ENCODE peak calls at places on chromosomes 12 and 14, in seven cellular contexts. Z, B, Y, X, S, T and F are unnamed samples.

GRCh38 chr12:130791699-130792098 is 47.4 kb downstream of the STX2 start:
- DNase-seq in S (no peak), B (no peak), T (no peak), Z (peak), X (no peak), Y (no peak), F (no peak)

GRCh38 chr14:71300474-71301359 is 393.5 kb downstream of the PCNX1 start:
- DNase-seq in B (no peak), S (no peak), X (no peak), Y (no peak), T (peak), Z (peak), F (no peak)

GRCh38 chr14:39038542-39038941 is 64.5 kb downstream of the SEC23A start:
- DNase-seq in X (no peak), B (no peak), Y (no peak), T (no peak), S (no peak), Z (no peak), F (no peak)

GRCh38 chr14:75982724-75983358 is 1.0 kb upstream of the TGFB3 start:
- DNase-seq in Z (peak), B (peak), Y (peak), T (no peak), S (peak), X (no peak), F (no peak)

GRCh38 chr12:42981379-42981778 is 391.8 kb upstream of the PRICKLE1 start:
- DNase-seq in Z (peak), B (no peak), X (no peak), Y (no peak), S (no peak), T (no peak), F (no peak)

GRCh38 chr12:25313591-25313990 is 62.9 kb upstream of the KRAS start:
- DNase-seq in Z (peak), B (peak), Y (no peak), X (no peak), S (no peak), T (no peak), F (no peak)

GRCh38 chr12:3931721-3932120 is 58.5 kb upstream of the PARP11 start:
- DNase-seq in S (no peak), X (no peak), Y (no peak), Z (no peak), B (no peak), T (no peak), F (no peak)

GRCh38 chr14:87615822-87616679 is 376.9 kb downstream of the GALC start:
- DNase-seq in Z (peak), Y (peak), B (peak), S (no peak), X (peak), T (no peak), F (peak)

GRCh38 chr12:88665051-88665450 is 84.8 kb upstream of the KITLG start:
- DNase-seq in T (no peak), B (peak), Y (no peak), Z (peak), S (no peak), X (no peak), F (no peak)

GRCh38 chr12:22527999-22528398 is 16.3 kb downstream of the C2CD5 start:
- DNase-seq in S (no peak), X (no peak), B (no peak), Z (peak), T (peak), Y (no peak), F (no peak)

GRCh38 chr12:102954143-102954542 is 3.3 kb upstream of the ASCL1 start:
- DNase-seq in Z (no peak), X (no peak), Y (no peak), S (no peak), B (no peak), T (no peak), F (no peak)

GRCh38 chr12:116164263-116164817 is 113.2 kb downstream of the MED13L start:
- DNase-seq in Z (no peak), B (no peak), Y (no peak), X (no peak), S (no peak), T (no peak), F (no peak)

GRCh38 chr12:104377507-104377812 is 73.9 kb downstream of the EID3 start:
- DNase-seq in X (no peak), B (no peak), T (no peak), Z (peak), S (no peak), Y (no peak), F (no peak)

GRCh38 chr12:6241495-6241894 is 41.3 kb downstream of the CD9 start:
- DNase-seq in X (no peak), Z (no peak), S (no peak), T (no peak), Y (peak), B (no peak), F (no peak)

GRCh38 chr12:11823593-11823992 is 174.1 kb downstream of the ETV6 start:
- DNase-seq in T (no peak), Y (no peak), S (no peak), X (no peak), Z (no peak), B (no peak), F (no peak)

GRCh38 chr14:30002859-30003258 is 75.2 kb upstream of the PRKD1 start:
- DNase-seq in X (no peak), B (no peak), Y (no peak), Z (peak), T (no peak), S (no peak), F (no peak)

GRCh38 chr14:99779751-99780150 is 13.5 kb upstream of the EML1 start:
- DNase-seq in X (no peak), Y (no peak), T (no peak), S (no peak), B (peak), Z (peak), F (no peak)

GRCh38 chr14:53715390-53715730 is 241.3 kb downstream of the BMP4 start:
- DNase-seq in B (peak), T (no peak), Y (no peak), Z (peak), S (no peak), X (no peak), F (no peak)

GRCh38 chr12:4353785-4354208 is 25.7 kb downstream of the FGF23 start:
- DNase-seq in S (no peak), Z (no peak), T (no peak), Y (no peak), X (no peak), B (peak), F (no peak)

GRCh38 chr12:20317554-20317953 is 50.8 kb upstream of the PDE3A start:
- DNase-seq in S (no peak), X (no peak), T (no peak), B (no peak), Z (no peak), Y (no peak), F (no peak)

GRCh38 chr14:22653012-22653621 is 9.0 kb upstream of the OR6J1 start:
- DNase-seq in B (peak), X (no peak), S (no peak), Z (peak), T (no peak), Y (peak), F (peak)

GRCh38 chr14:68734231-68734732 is 58.6 kb downstream of the ZFP36L1 start:
- DNase-seq in T (no peak), Y (no peak), S (no peak), B (peak), Z (no peak), X (no peak), F (peak)

GRCh38 chr12:57012600-57013465 is 3.5 kb downstream of the TAC3 start:
- DNase-seq in X (no peak), B (no peak), T (no peak), S (no peak), Y (no peak), Z (no peak), F (peak)

GRCh38 chr14:102492523-102492910 is 17.1 kb downstream of the ANKRD9 start:
- DNase-seq in X (no peak), Y (no peak), S (peak), B (no peak), Z (no peak), T (no peak), F (no peak)

GRCh38 chr14:92747701-92748258 is 647 bp downstream of the LGMN start:
- DNase-seq in Z (peak), B (no peak), Y (no peak), S (no peak), X (no peak), T (no peak), F (no peak)

GRCh38 chr14:102610968-102611811 is 18.7 kb downstream of the RCOR1 start:
- DNase-seq in S (no peak), X (no peak), T (no peak), Y (no peak), B (no peak), Z (no peak), F (no peak)

GRCh38 chr14:56195219-56195618 is 77.0 kb downstream of the PELI2 start:
- DNase-seq in S (no peak), T (no peak), Z (no peak), X (no peak), B (no peak), Y (no peak), F (no peak)

DNA sequence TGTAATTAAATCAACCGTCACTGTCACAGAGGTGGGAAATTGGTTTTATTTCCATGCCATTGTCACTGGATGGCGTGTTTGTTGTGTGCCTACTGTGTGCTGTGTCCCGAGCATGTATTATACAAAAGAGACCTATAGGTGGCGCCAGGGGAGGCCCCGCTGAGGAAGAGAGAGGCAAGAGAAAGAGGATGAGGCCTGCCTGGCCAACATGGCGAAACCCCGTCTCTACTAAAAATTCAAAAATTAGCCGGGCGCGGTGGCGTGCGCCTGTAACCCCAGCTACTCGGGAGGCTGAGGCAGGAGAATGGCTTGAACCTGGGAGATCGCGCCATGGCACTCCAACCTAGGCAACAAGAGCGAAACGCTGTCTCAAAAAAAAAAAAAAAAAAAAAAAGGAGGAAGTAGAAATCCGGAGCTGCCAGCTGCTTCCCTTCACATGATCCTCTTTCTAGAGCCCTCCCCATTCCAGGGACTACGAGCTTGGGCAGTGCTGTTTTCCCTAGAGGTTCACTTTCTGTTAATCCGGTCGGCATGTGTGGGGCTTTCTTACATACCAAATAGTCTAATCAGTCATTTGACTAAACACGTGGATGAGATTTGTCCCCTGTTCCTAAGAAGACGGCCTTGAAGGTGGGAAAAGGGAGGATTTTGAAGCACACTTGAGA is 6.4 kb upstream of the CCDC175 start:
- DNase-seq in X (no peak), S (no peak), Y (no peak), B (no peak), T (no peak), Z (no peak), F (no peak)
- TF ChIP-seq CTCF in X (peak), S (no peak), Y (no peak), B (no peak), T (no peak), Z (no peak), F (no peak)

GRCh38 chr12:78101946-78102635 is 271.4 kb downstream of the NAV3 start:
- DNase-seq in X (no peak), Y (no peak), T (no peak), S (no peak), B (no peak), Z (no peak), F (no peak)
- TF ChIP-seq CTCF in X (no peak), Y (no peak), T (no peak), S (no peak), B (no peak), Z (no peak), F (no peak)

GRCh38 chr12:53804429-53804828 is 52.6 kb upstream of the CISTR start:
- DNase-seq in Y (no peak), B (peak), Z (no peak), T (no peak), S (no peak), X (no peak), F (no peak)
- TF ChIP-seq CTCF in Y (no peak), B (peak), Z (no peak), T (no peak), S (no peak), X (peak), F (no peak)

GRCh38 chr12:98574110-98574509 is 19.4 kb upstream of the SLC25A3 start:
- DNase-seq in T (no peak), S (peak), Y (no peak), B (peak), X (no peak), Z (no peak), F (no peak)

GRCh38 chr12:98575013-98575412 is 18.5 kb upstream of the SLC25A3 start:
- DNase-seq in X (no peak), B (no peak), Y (no peak), T (no peak), Z (no peak), S (no peak), F (no peak)

GRCh38 chr12:98572010-98572409 is 21.5 kb upstream of the SLC25A3 start:
- DNase-seq in B (no peak), Y (no peak), Z (no peak), S (no peak), X (no peak), T (no peak), F (no peak)
- TF ChIP-seq CTCF in B (peak), Y (peak), Z (peak), S (peak), X (peak), T (peak), F (no peak)

GRCh38 chr14:55133416-55133815 is 4.4 kb downstream of the LGALS3 start:
- DNase-seq in B (peak), T (no peak), S (no peak), Y (no peak), X (no peak), Z (no peak), F (no peak)
- TF ChIP-seq CTCF in B (peak), T (peak), S (no peak), Y (peak), X (no peak), Z (no peak), F (no peak)